ENCODE peak calls at places on chromosomes 13 and 19, in five cellular contexts. Q is K562, P is GM12878, B is H1, D is HepG2. F is an unnamed sample.

GRCh38 chr13:108621421-108621820 is 8.0 kb upstream of the MYO16 start:
- DNase-seq in B (no peak), P (no peak), D (no peak), Q (no peak), F (no peak)

GRCh38 chr13:52405767-52406494 is at the start of gene THSD1:
- DNase-seq in B (no peak), D (no peak), Q (no peak), P (no peak), F (peak)

GRCh38 chr13:46211521-46212351 is at the start of gene LRRC63:
- DNase-seq in D (no peak), Q (peak), B (no peak), P (no peak), F (peak)

GRCh38 chr13:74450525-74450845 is 316.3 kb upstream of the KLF12 start:
- DNase-seq in B (no peak), D (no peak), P (no peak), Q (no peak), F (no peak)

GRCh38 chr19:38194061-38194701 is 29.8 kb downstream of the DPF1 start:
- DNase-seq in Q (no peak), D (peak), P (no peak), B (no peak), F (peak)

GRCh38 chr13:99085846-99086148 is 107.9 kb upstream of the DOCK9 start:
- DNase-seq in P (no peak), Q (no peak), B (no peak), D (no peak), F (no peak)

GRCh38 chr13:80618777-80619176 is 277.9 kb upstream of the SPRY2 start:
- DNase-seq in Q (no peak), B (no peak), P (no peak), D (no peak), F (no peak)

GRCh38 chr13:76009491-76009890 is 373.4 kb downstream of the LMO7 start:
- DNase-seq in B (no peak), Q (no peak), P (no peak), D (no peak), F (peak)

GRCh38 chr19:41367848-41368301 is 3.9 kb upstream of the B9D2 start:
- DNase-seq in P (no peak), B (no peak), Q (peak), D (no peak), F (peak)

GRCh38 chr13:27037571-27037970 is 134.0 kb downstream of the USP12 start:
- DNase-seq in D (no peak), Q (no peak), B (no peak), P (no peak), F (no peak)

GRCh38 chr13:90867336-90867683 is 480.2 kb upstream of the MIR17HG start:
- DNase-seq in D (peak), P (peak), B (peak), Q (peak), F (peak)
- TF ChIP-seq KDM1A in D (no peak), P (no peak), B (no peak), Q (no peak), F (no peak)

GRCh38 chr19:13063461-13064091 is 39.1 kb downstream of the LYL1 start:
- DNase-seq in D (no peak), B (no peak), Q (no peak), P (no peak), F (no peak)
- TF ChIP-seq MAX in D (no peak), B (no peak), Q (no peak), P (no peak), F (no peak)

DNA sequence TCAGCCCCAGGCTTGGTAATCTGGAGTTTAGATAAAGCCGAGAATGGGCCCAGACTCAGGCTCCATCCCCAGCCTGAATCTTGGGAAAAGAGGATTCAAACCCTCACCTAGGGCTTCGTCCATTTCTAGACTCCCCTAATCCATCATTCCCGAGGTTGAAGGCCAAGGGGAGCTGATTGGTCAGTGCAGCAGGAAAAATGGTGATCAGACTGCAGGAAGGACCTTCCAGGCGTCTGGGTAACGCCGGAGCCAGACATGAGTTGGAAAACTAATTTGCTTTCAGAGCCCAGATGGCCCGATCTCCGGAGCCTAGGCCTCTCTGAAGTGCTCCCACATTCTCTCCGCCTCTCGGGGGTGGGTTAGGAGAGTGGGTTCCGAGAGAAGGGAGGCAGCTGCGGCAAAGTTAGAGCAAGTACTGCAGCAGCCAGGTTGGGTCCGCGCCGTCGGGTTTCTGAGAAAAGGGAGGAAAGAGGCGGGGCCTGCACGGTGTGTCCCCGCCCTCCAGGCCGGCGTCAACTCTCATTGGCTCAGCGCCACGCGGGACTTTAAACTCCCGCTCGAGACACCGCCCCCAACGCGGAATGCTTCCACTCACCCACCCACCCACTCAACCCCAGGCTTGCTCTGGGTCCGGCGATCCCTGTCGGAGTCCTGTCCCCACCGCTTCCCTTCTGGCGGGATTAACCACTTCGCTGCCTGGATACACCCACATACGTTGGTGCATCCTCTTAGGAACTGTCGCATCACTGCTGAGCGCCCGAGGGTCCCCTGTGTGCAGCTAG is 788 bp upstream of the RTBDN start:
- DNase-seq in P (no peak), B (no peak), Q (peak), D (no peak), F (no peak)
- TF ChIP-seq KDM1A in P (no peak), B (no peak), Q (no peak), D (no peak), F (no peak)

GRCh38 chr19:16889429-16889882 is 657 bp downstream of the F2RL3 start:
- DNase-seq in D (no peak), P (no peak), Q (peak), B (no peak), F (no peak)
- TF ChIP-seq MAX in D (no peak), P (no peak), Q (no peak), B (no peak), F (no peak)

DNA sequence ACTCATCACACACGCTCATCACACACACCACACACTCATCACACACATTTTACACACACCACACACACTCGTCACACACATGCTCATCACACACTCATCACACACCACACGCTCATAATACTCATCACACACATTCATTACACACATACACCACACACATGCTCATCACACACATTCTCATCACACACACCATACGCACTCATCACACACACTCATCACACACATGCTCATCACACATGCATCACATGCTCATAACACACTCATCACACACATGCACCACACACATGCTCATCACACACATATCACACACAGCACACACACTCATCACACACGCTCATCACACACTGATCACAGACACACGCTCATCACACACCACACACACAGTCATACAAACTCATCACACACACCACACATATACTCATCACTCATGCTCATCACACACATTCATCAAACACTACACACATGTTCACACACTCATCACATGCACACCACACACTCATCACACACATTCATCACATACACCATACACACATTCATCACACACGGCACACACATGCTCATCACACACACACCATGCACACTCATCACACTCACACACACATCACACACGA is 247.1 kb upstream of the SGCG start:
- DNase-seq in D (no peak), P (no peak), Q (no peak), B (no peak), F (no peak)
- TF ChIP-seq KDM1A in D (no peak), P (no peak), Q (no peak), B (no peak), F (no peak)

GRCh38 chr13:19795956-19796355 is 13.2 kb upstream of the PSPC1 start:
- DNase-seq in Q (no peak), B (no peak), D (no peak), P (no peak), F (no peak)

GRCh38 chr13:19791953-19792537 is 9.3 kb upstream of the PSPC1 start:
- DNase-seq in D (no peak), P (no peak), B (no peak), Q (no peak), F (no peak)

DNA sequence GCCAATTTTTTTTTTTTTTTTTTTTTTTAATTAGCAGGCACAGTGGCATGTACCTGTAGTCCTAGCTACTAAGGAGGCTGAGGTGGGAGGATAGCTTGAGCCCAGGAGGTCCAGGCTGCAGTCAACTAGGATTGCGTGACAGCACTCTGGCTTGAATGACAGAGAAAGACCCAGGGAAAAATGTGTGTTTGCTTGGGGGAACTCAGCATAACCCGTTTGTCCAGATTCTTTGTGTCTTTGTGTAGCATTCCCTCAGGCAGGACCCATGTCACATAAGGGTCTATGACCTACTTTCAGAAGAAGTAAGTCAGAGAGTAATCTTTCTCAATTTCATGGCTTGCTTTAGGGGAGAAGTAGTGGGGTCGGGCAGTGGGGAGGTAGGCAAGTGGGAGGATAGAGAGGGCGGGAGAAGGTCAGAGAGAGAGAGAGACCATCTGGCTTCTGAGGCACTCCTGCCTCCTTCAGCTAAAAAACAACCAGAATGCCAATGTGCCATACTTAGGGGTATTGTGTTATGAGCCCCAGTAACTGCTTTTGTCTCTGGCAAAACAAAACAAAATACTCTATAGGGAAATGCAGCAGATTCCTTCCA is 11.9 kb upstream of the PSPC1 start:
- DNase-seq in P (no peak), Q (no peak), B (peak), D (no peak), F (no peak)
- TF ChIP-seq MAX in P (no peak), Q (no peak), B (no peak), D (no peak), F (no peak)

GRCh38 chr13:23673354-23673753 is 103.1 kb downstream of the TNFRSF19 start:
- DNase-seq in P (no peak), Q (no peak), D (no peak), B (no peak), F (no peak)

GRCh38 chr13:23673867-23674605 is 103.8 kb downstream of the TNFRSF19 start:
- DNase-seq in P (no peak), Q (no peak), D (no peak), B (no peak), F (no peak)

GRCh38 chr13:23672616-23673015 is 102.4 kb downstream of the TNFRSF19 start:
- DNase-seq in Q (no peak), D (no peak), B (no peak), P (no peak), F (no peak)

GRCh38 chr13:23671902-23672301 is 101.7 kb downstream of the TNFRSF19 start:
- DNase-seq in P (no peak), Q (no peak), D (no peak), B (no peak), F (no peak)

GRCh38 chr13:23674795-23675640 is 104.8 kb downstream of the TNFRSF19 start:
- DNase-seq in P (no peak), D (peak), B (no peak), Q (no peak), F (peak)
- TF ChIP-seq KDM1A in P (no peak), D (no peak), B (no peak), Q (no peak), F (no peak)

GRCh38 chr19:45971260-45971902 is 2.3 kb downstream of the NOVA2 start:
- DNase-seq in Q (no peak), D (no peak), P (no peak), B (no peak), F (no peak)

GRCh38 chr19:45972081-45972943 is 1.4 kb downstream of the NOVA2 start:
- DNase-seq in P (no peak), D (no peak), Q (no peak), B (no peak), F (no peak)

GRCh38 chr19:45972944-45973525 is 630 bp downstream of the NOVA2 start:
- DNase-seq in D (no peak), Q (no peak), B (no peak), P (no peak), F (no peak)

GRCh38 chr19:45975296-45975695 is 1.6 kb upstream of the NOVA2 start:
- DNase-seq in P (no peak), Q (no peak), B (no peak), D (no peak), F (no peak)

DNA sequence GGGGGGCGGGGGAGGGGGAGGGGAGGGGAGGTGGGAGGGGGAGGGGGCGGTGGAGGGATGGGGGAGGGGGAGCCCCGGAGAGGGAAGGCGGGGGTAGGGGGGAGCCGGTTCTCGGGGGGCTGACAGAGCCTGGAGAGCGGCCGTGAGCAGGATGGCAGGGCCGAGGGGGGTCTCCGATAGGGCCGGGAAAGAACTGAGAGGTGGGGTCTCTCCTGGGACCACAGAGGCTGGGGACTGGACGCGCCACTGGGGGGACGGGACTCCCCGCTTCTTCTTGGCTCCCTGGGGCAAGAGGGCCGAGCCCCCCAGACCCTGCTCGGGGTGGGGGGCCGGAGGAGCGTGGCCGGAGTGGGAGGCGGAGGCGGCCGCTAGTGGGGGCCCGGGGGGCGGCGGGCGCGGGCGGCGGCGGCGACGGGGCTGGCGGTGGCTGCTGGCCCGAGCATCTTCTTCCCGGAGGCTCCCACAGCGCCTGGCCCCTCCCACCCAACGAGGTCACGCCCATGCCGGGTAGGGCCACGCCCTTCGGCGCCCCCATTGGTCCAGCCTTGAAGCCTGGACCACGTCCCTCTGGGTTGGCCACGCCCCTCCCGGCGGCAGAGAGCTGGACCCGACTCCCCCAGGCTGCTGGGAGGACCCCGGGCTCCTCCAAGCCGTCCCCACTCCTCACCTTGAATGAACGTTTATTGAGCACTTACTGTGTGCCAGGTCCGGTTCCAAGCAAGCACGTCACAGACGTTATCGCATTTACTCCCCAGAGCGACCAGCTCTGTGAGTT is at the start of gene NOVA2:
- DNase-seq in P (peak), D (no peak), Q (peak), B (peak), F (peak)
- TF ChIP-seq MAX in P (no peak), D (no peak), Q (peak), B (no peak), F (no peak)

DNA sequence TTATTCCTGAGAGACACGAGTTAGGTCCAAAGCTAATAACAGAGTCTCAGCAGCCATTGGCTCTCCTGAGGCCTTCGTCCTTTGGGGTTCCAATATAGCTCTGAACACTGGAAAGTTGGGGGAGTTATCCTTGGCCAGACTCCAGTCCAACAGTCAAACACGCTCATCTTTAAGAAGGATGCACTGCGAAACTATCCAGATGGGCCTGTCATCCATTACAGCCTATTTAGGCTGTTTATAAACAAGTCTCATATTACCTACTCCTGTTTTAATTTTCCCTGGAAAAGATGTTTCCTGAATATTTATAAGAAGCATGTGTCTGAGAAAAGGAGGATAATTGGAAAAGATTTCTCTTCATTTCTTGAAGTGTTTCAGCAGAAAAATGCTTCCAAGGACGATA is 170.7 kb downstream of the DCT start:
- DNase-seq in B (no peak), P (no peak), Q (no peak), D (no peak), F (no peak)
- TF ChIP-seq KDM1A in B (no peak), P (no peak), Q (no peak), D (no peak), F (no peak)